ENCODE peak calls at places on chromosome 15, in seven cellular contexts. One of them, this sample, is unnamed.

GRCh38 chr15:42544858-42545629 is 3.5 kb downstream of the LRRC57 start:
- DNase-seq in transverse colon: no peak
- DNase-seq in adrenal gland: no peak
- DNase-seq in stomach: no peak
- DNase-seq in GM12891: no peak
- DNase-seq in endothelial cell of umbilical vein: no peak
- DNase-seq in NB4: peak; percentile 68
- DNase-seq in this sample: no peak

GRCh38 chr15:73078722-73079121 is 26.5 kb downstream of the NEO1 start:
- DNase-seq in transverse colon: peak; percentile 30
- DNase-seq in adrenal gland: no peak
- DNase-seq in stomach: peak; percentile 45
- DNase-seq in GM12891: no peak
- DNase-seq in endothelial cell of umbilical vein: no peak
- DNase-seq in NB4: peak; percentile 24
- DNase-seq in this sample: no peak

GRCh38 chr15:85745525-85745924 is 49.2 kb downstream of the KLHL25 start:
- DNase-seq in transverse colon: no peak
- DNase-seq in adrenal gland: no peak
- DNase-seq in stomach: no peak
- DNase-seq in GM12891: no peak
- DNase-seq in endothelial cell of umbilical vein: no peak
- DNase-seq in NB4: no peak
- DNase-seq in this sample: no peak

GRCh38 chr15:42313463-42313862 is 40.2 kb upstream of the TMEM87A start:
- DNase-seq in transverse colon: no peak
- DNase-seq in adrenal gland: no peak
- DNase-seq in stomach: no peak
- DNase-seq in GM12891: no peak
- DNase-seq in endothelial cell of umbilical vein: no peak
- DNase-seq in NB4: peak; percentile 23
- DNase-seq in this sample: no peak

GRCh38 chr15:63435416-63435815 is 53.8 kb upstream of the CA12 start:
- DNase-seq in transverse colon: no peak
- DNase-seq in adrenal gland: no peak
- DNase-seq in stomach: no peak
- DNase-seq in GM12891: no peak
- DNase-seq in endothelial cell of umbilical vein: no peak
- DNase-seq in NB4: no peak
- DNase-seq in this sample: no peak

GRCh38 chr15:80698636-80699035 is 3.5 kb downstream of the ABHD17C start:
- DNase-seq in transverse colon: no peak
- DNase-seq in adrenal gland: no peak
- DNase-seq in stomach: no peak
- DNase-seq in GM12891: no peak
- DNase-seq in endothelial cell of umbilical vein: no peak
- DNase-seq in NB4: no peak
- DNase-seq in this sample: no peak

GRCh38 chr15:34783986-34784385 is 11.4 kb downstream of the ACTC1 start:
- DNase-seq in transverse colon: no peak
- DNase-seq in adrenal gland: no peak
- DNase-seq in stomach: no peak
- DNase-seq in GM12891: no peak
- DNase-seq in endothelial cell of umbilical vein: no peak
- DNase-seq in NB4: no peak
- DNase-seq in this sample: no peak

GRCh38 chr15:50150851-50151250 is 31.1 kb upstream of the SLC27A2 start:
- DNase-seq in transverse colon: no peak
- DNase-seq in adrenal gland: no peak
- DNase-seq in stomach: no peak
- DNase-seq in GM12891: no peak
- DNase-seq in endothelial cell of umbilical vein: no peak
- DNase-seq in NB4: no peak
- DNase-seq in this sample: no peak

GRCh38 chr15:80242132-80242769 is 9.8 kb downstream of the CTXND1 start:
- DNase-seq in transverse colon: peak; percentile 12
- DNase-seq in adrenal gland: no peak
- DNase-seq in stomach: no peak
- DNase-seq in GM12891: no peak
- DNase-seq in endothelial cell of umbilical vein: peak; percentile 11
- DNase-seq in NB4: peak; percentile 65
- DNase-seq in this sample: peak; percentile 35

GRCh38 chr15:69275933-69276565 is 22.7 kb upstream of the PAQR5 start:
- DNase-seq in transverse colon: no peak
- DNase-seq in adrenal gland: no peak
- DNase-seq in stomach: no peak
- DNase-seq in GM12891: no peak
- DNase-seq in endothelial cell of umbilical vein: no peak
- DNase-seq in NB4: no peak
- DNase-seq in this sample: no peak

GRCh38 chr15:85742186-85742751 is 52.5 kb downstream of the KLHL25 start:
- DNase-seq in transverse colon: no peak
- DNase-seq in adrenal gland: no peak
- DNase-seq in stomach: no peak
- DNase-seq in GM12891: no peak
- DNase-seq in endothelial cell of umbilical vein: no peak
- DNase-seq in NB4: peak; percentile 54
- DNase-seq in this sample: no peak

GRCh38 chr15:71202712-71203111 is 87.4 kb downstream of the THSD4 start:
- DNase-seq in transverse colon: no peak
- DNase-seq in adrenal gland: no peak
- DNase-seq in stomach: no peak
- DNase-seq in GM12891: no peak
- DNase-seq in endothelial cell of umbilical vein: no peak
- DNase-seq in NB4: no peak
- DNase-seq in this sample: no peak

GRCh38 chr15:24627443-24627842 is 48.1 kb upstream of the NPAP1 start:
- DNase-seq in transverse colon: no peak
- DNase-seq in adrenal gland: no peak
- DNase-seq in stomach: no peak
- DNase-seq in GM12891: no peak
- DNase-seq in endothelial cell of umbilical vein: no peak
- DNase-seq in NB4: no peak
- DNase-seq in this sample: no peak

GRCh38 chr15:45641374-45641778 is 6.5 kb downstream of the SQOR start:
- DNase-seq in transverse colon: peak; percentile 73
- DNase-seq in adrenal gland: no peak
- DNase-seq in stomach: peak; percentile 62
- DNase-seq in GM12891: no peak
- DNase-seq in endothelial cell of umbilical vein: peak; percentile 72
- DNase-seq in NB4: peak; percentile 62
- DNase-seq in this sample: no peak

GRCh38 chr15:73319460-73320245 is 49.1 kb downstream of the HCN4 start:
- DNase-seq in transverse colon: no peak
- DNase-seq in adrenal gland: no peak
- DNase-seq in stomach: no peak
- DNase-seq in GM12891: no peak
- DNase-seq in endothelial cell of umbilical vein: no peak
- DNase-seq in NB4: no peak
- DNase-seq in this sample: no peak

GRCh38 chr15:54150255-54150654 is 172.0 kb downstream of the UNC13C start:
- DNase-seq in transverse colon: no peak
- DNase-seq in adrenal gland: no peak
- DNase-seq in stomach: no peak
- DNase-seq in GM12891: no peak
- DNase-seq in endothelial cell of umbilical vein: no peak
- DNase-seq in NB4: peak; percentile 77
- DNase-seq in this sample: no peak

GRCh38 chr15:92451225-92451825 is 57.6 kb downstream of the ST8SIA2 start:
- DNase-seq in transverse colon: no peak
- DNase-seq in adrenal gland: no peak
- DNase-seq in stomach: no peak
- DNase-seq in GM12891: no peak
- DNase-seq in endothelial cell of umbilical vein: no peak
- DNase-seq in NB4: no peak
- DNase-seq in this sample: no peak

GRCh38 chr15:42364529-42364928 is 5.2 kb downstream of the CAPN3 start:
- DNase-seq in transverse colon: no peak
- DNase-seq in adrenal gland: peak; percentile 23
- DNase-seq in stomach: no peak
- DNase-seq in GM12891: no peak
- DNase-seq in endothelial cell of umbilical vein: peak; percentile 76
- DNase-seq in NB4: no peak
- DNase-seq in this sample: no peak

GRCh38 chr15:79769933-79770332 is 126.9 kb downstream of the MTHFS start:
- DNase-seq in transverse colon: no peak
- DNase-seq in adrenal gland: no peak
- DNase-seq in stomach: no peak
- DNase-seq in GM12891: no peak
- DNase-seq in endothelial cell of umbilical vein: no peak
- DNase-seq in NB4: no peak
- DNase-seq in this sample: no peak

GRCh38 chr15:56984681-56985515 is 66.5 kb downstream of the TCF12 start:
- DNase-seq in transverse colon: no peak
- DNase-seq in adrenal gland: no peak
- DNase-seq in stomach: no peak
- DNase-seq in GM12891: no peak
- DNase-seq in endothelial cell of umbilical vein: peak; percentile 51
- DNase-seq in NB4: peak; percentile 67
- DNase-seq in this sample: no peak

GRCh38 chr15:72873379-72874233 is 90.0 kb upstream of the ADPGK start:
- DNase-seq in transverse colon: no peak
- DNase-seq in adrenal gland: no peak
- DNase-seq in stomach: no peak
- DNase-seq in GM12891: no peak
- DNase-seq in endothelial cell of umbilical vein: no peak
- DNase-seq in NB4: no peak
- DNase-seq in this sample: no peak

GRCh38 chr15:39543651-39544050 is 37.2 kb upstream of the THBS1 start:
- DNase-seq in transverse colon: no peak
- DNase-seq in adrenal gland: no peak
- DNase-seq in stomach: no peak
- DNase-seq in GM12891: no peak
- DNase-seq in endothelial cell of umbilical vein: no peak
- DNase-seq in NB4: peak; percentile 15
- DNase-seq in this sample: peak; percentile 11

GRCh38 chr15:57158997-57159668 is 217.2 kb upstream of the CGNL1 start:
- DNase-seq in transverse colon: no peak
- DNase-seq in adrenal gland: no peak
- DNase-seq in stomach: no peak
- DNase-seq in GM12891: no peak
- DNase-seq in endothelial cell of umbilical vein: peak; percentile 63
- DNase-seq in NB4: no peak
- DNase-seq in this sample: no peak

GRCh38 chr15:99226802-99227201 is 22.6 kb downstream of the TTC23 start:
- DNase-seq in transverse colon: no peak
- DNase-seq in adrenal gland: no peak
- DNase-seq in stomach: no peak
- DNase-seq in GM12891: no peak
- DNase-seq in endothelial cell of umbilical vein: no peak
- DNase-seq in NB4: no peak
- DNase-seq in this sample: no peak

GRCh38 chr15:37028609-37029287 is 71.6 kb downstream of the MEIS2 start:
- DNase-seq in transverse colon: no peak
- DNase-seq in adrenal gland: no peak
- DNase-seq in stomach: no peak
- DNase-seq in GM12891: no peak
- DNase-seq in endothelial cell of umbilical vein: peak; percentile 8
- DNase-seq in NB4: no peak
- DNase-seq in this sample: no peak

GRCh38 chr15:26082069-26082832 is 219.1 kb upstream of the ATP10A start:
- DNase-seq in transverse colon: peak; percentile 94
- DNase-seq in adrenal gland: peak; percentile 98
- DNase-seq in stomach: peak; percentile 96
- DNase-seq in GM12891: peak; percentile 72
- DNase-seq in endothelial cell of umbilical vein: peak; percentile 95
- DNase-seq in NB4: peak; percentile 93
- DNase-seq in this sample: peak; percentile 97
- TF ChIP-seq POLR2A in transverse colon: peak; percentile 65
- TF ChIP-seq POLR2A in adrenal gland: peak; percentile 98
- TF ChIP-seq POLR2A in stomach: no peak
- TF ChIP-seq POLR2A in GM12891: peak; percentile 39
- TF ChIP-seq POLR2A in endothelial cell of umbilical vein: no peak
- TF ChIP-seq POLR2A in NB4: peak; percentile 95
- TF ChIP-seq POLR2A in this sample: peak; percentile 77

DNA sequence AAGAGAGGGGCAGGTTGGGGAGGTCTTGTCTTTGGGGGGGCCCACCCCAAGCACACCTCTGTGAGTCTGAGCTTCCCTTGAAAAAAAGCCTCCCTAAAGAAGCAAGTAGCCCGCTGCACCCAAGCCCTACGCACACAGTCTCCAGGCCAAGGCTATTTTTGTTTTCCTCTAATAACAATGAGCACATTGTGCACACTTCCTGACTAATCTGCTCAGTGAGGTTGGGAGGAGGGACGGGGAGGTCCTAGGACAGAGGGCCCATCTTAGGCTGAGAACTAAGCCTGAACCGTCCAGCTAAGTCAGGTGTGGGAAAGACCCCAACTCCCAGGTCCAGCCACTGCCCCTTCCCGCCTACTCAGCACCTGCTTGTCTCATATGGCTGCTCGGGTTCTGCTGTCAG is 87.2 kb downstream of the HMG20A start:
- DNase-seq in transverse colon: no peak
- DNase-seq in adrenal gland: peak; percentile 67
- DNase-seq in stomach: peak; percentile 57
- DNase-seq in GM12891: no peak
- DNase-seq in endothelial cell of umbilical vein: peak; percentile 82
- DNase-seq in NB4: no peak
- DNase-seq in this sample: no peak
- TF ChIP-seq POLR2A in transverse colon: no peak
- TF ChIP-seq POLR2A in adrenal gland: peak; percentile 49
- TF ChIP-seq POLR2A in stomach: no peak
- TF ChIP-seq POLR2A in GM12891: no peak
- TF ChIP-seq POLR2A in endothelial cell of umbilical vein: no peak
- TF ChIP-seq POLR2A in NB4: no peak
- TF ChIP-seq POLR2A in this sample: no peak

GRCh38 chr15:88636039-88636438 is 2.8 kb upstream of the ISG20 start:
- DNase-seq in transverse colon: peak; percentile 56
- DNase-seq in adrenal gland: no peak
- DNase-seq in stomach: peak; percentile 88
- DNase-seq in GM12891: no peak
- DNase-seq in endothelial cell of umbilical vein: no peak
- DNase-seq in NB4: no peak
- DNase-seq in this sample: no peak
- TF ChIP-seq POLR2A in transverse colon: peak; percentile 51
- TF ChIP-seq POLR2A in adrenal gland: no peak
- TF ChIP-seq POLR2A in stomach: no peak
- TF ChIP-seq POLR2A in GM12891: no peak
- TF ChIP-seq POLR2A in endothelial cell of umbilical vein: no peak
- TF ChIP-seq POLR2A in NB4: no peak
- TF ChIP-seq POLR2A in this sample: no peak

DNA sequence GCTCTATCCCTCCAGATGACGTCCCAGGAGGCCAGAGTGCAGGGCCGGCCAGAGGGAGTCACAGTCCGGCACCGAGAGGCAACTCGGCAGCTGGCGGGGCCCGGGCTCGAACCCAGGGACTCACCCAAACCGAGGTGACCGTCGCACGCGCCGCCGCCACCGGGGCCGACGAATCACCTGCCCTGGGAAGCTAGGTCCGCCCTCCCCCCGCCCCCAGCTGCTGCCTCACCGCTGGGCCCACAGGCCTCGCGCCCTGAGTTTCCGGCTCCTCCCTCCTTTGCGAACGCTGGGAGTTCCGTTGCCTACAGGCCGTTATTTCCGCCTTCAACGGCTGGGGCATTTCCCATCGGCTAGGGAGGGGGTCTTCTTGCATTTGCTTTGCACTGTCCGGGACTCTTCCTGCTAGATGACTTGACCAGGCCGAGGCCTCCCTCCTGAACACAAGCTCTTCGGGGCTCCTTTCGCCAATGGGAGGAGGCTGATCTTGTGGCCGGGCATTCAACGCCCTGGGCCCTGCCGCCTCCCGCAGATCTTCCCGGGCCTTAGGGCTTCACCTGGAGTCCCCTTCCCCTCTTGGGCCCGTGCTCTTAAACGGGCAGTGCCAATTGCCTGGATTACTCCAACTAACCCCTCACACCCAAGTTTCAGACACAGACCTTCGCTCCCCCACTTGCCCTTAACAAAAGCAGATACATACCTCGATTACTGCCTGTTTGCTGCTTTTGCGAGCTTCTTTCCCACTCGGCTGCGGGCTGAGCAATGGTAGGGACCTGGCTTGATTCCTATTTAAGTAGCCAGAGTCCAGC is at the start of gene SNUPN:
- DNase-seq in transverse colon: peak; percentile 96
- DNase-seq in adrenal gland: peak; percentile 95
- DNase-seq in stomach: peak; percentile 95
- DNase-seq in GM12891: peak; percentile 97
- DNase-seq in endothelial cell of umbilical vein: peak; percentile 89
- DNase-seq in NB4: peak; percentile 99
- DNase-seq in this sample: peak; percentile 96
- TF ChIP-seq POLR2A in transverse colon: no peak
- TF ChIP-seq POLR2A in adrenal gland: peak; percentile 67
- TF ChIP-seq POLR2A in stomach: no peak
- TF ChIP-seq POLR2A in GM12891: no peak
- TF ChIP-seq POLR2A in endothelial cell of umbilical vein: peak; percentile 86
- TF ChIP-seq POLR2A in NB4: peak; percentile 87
- TF ChIP-seq POLR2A in this sample: peak; percentile 79